ENCODE peak calls at places on chromosome 18, in six cellular contexts. H is NCI-H446; U is fibroblast of the conjunctiva; K is nucleus accumbens; O is NCI-H510A treated with DMSO at 0.1 percent for 48 hours; V is CD4-positive, CD25-positive, alpha-beta regulatory T cell. Z is an unnamed sample.

GRCh38 chr18:13500891-13501887 is 225.2 kb downstream of the FAM210A start:
- DNase-seq in H (peak), U (peak), K (peak), O (peak), V (no peak), Z (no peak)

GRCh38 chr18:950882-951539 is 46.3 kb downstream of the ADCYAP1 start:
- DNase-seq in H (no peak), U (no peak), K (no peak), O (no peak), V (no peak), Z (no peak)

GRCh38 chr18:24704921-24705620 is 244.6 kb downstream of the HRH4 start:
- DNase-seq in H (no peak), U (no peak), K (no peak), O (no peak), V (no peak), Z (no peak)

GRCh38 chr18:37287601-37288000 is 278.0 kb downstream of the CELF4 start:
- DNase-seq in H (no peak), U (no peak), K (no peak), O (no peak), V (no peak), Z (no peak)

GRCh38 chr18:45249306-45249705 is 366.0 kb upstream of the SLC14A2 start:
- DNase-seq in H (no peak), U (no peak), K (no peak), O (no peak), V (no peak), Z (no peak)

GRCh38 chr18:41025666-41026065 is 929.4 kb upstream of the PIK3C3 start:
- DNase-seq in H (no peak), U (no peak), K (no peak), O (no peak), V (no peak), Z (no peak)

GRCh38 chr18:1018211-1018651 is 113.6 kb downstream of the ADCYAP1 start:
- DNase-seq in H (peak), U (peak), K (no peak), O (no peak), V (no peak), Z (no peak)

GRCh38 chr18:60935046-60935445 is 398.2 kb upstream of the CDH20 start:
- DNase-seq in H (no peak), U (peak), K (no peak), O (no peak), V (no peak), Z (no peak)

GRCh38 chr18:25614168-25614567 is 262.2 kb upstream of the ZNF521 start:
- DNase-seq in H (no peak), U (no peak), K (no peak), O (no peak), V (no peak), Z (no peak)

GRCh38 chr18:28284132-28284531 is 107.2 kb upstream of the CDH2 start:
- DNase-seq in H (no peak), U (no peak), K (no peak), O (no peak), V (no peak), Z (no peak)

GRCh38 chr18:26931659-26932058 is 66.2 kb upstream of the AQP4 start:
- DNase-seq in H (no peak), U (no peak), K (no peak), O (no peak), V (no peak), Z (no peak)

GRCh38 chr18:9751371-9752031 is 43.4 kb downstream of the RAB31 start:
- DNase-seq in H (no peak), U (no peak), K (no peak), O (no peak), V (no peak), Z (no peak)

GRCh38 chr18:79600141-79600540 is 79.5 kb upstream of the CTDP1 start:
- DNase-seq in H (no peak), U (no peak), K (no peak), O (no peak), V (no peak), Z (no peak)

GRCh38 chr18:57023483-57023882 is 123.4 kb upstream of the BOD1L2 start:
- DNase-seq in H (no peak), U (no peak), K (no peak), O (no peak), V (no peak), Z (no peak)

GRCh38 chr18:57559311-57559710 is 27.2 kb downstream of the FECH start:
- DNase-seq in H (no peak), U (no peak), K (no peak), O (no peak), V (no peak), Z (no peak)

GRCh38 chr18:32470136-32470712 is 458 bp downstream of the GAREM1 start:
- DNase-seq in H (no peak), U (no peak), K (peak), O (no peak), V (peak), Z (no peak)

GRCh38 chr18:78138993-78139496 is 840.6 kb upstream of the SALL3 start:
- DNase-seq in H (no peak), U (no peak), K (no peak), O (peak), V (no peak), Z (no peak)

GRCh38 chr18:76765649-76766048 is 56.7 kb upstream of the ZNF236 start:
- DNase-seq in H (no peak), U (no peak), K (no peak), O (no peak), V (no peak), Z (no peak)

GRCh38 chr18:32548688-32549087 is 78.0 kb upstream of the GAREM1 start:
- DNase-seq in H (no peak), U (no peak), K (no peak), O (peak), V (no peak), Z (no peak)

Z was measured in naive B cell.